ENCODE peak calls at places on chromosomes 13 and 19, in eight cellular contexts. I, B, R, J, E, H, Y and N are unnamed samples.
A peak's percentile ranks its signal among the peaks of the same experiment; 100 is the strongest.

GRCh38 chr19:53961523-53962345 is 1.0 kb upstream of the CACNG8 start:
- DNase-seq in I (no peak), B (no peak), R (peak; percentile 51), J (no peak), E (no peak), H (no peak), Y (no peak), N (peak; percentile 85)

GRCh38 chr13:36841411-36841810 is 22.4 kb downstream of the RFXAP start:
- DNase-seq in I (no peak), B (no peak), R (no peak), J (peak; percentile 17), E (no peak), H (no peak), Y (no peak), N (no peak)

GRCh38 chr19:2722541-2723344 is 1.6 kb upstream of the DIRAS1 start:
- DNase-seq in I (peak; percentile 59), B (no peak), R (peak; percentile 84), J (no peak), E (no peak), H (peak; percentile 85), Y (no peak), N (peak; percentile 77)

GRCh38 chr13:43180036-43180660 is 156.8 kb downstream of the DNAJC15 start:
- DNase-seq in I (no peak), B (no peak), R (no peak), J (no peak), E (no peak), H (no peak), Y (no peak), N (no peak)

GRCh38 chr13:101382086-101382485 is 34.2 kb downstream of the NALCN start:
- DNase-seq in I (no peak), B (no peak), R (peak; percentile 25), J (no peak), E (no peak), H (no peak), Y (no peak), N (no peak)

GRCh38 chr13:32164622-32165268 is 133.2 kb downstream of the FRY start:
- DNase-seq in I (peak; percentile 81), B (peak; percentile 5), R (peak; percentile 74), J (peak; percentile 95), E (peak; percentile 22), H (no peak), Y (no peak), N (peak; percentile 56)

GRCh38 chr19:49469828-49470614 is 4.0 kb upstream of the FLT3LG start:
- DNase-seq in I (no peak), B (peak; percentile 91), R (peak; percentile 30), J (peak; percentile 37), E (peak; percentile 85), H (no peak), Y (peak; percentile 55), N (no peak)

GRCh38 chr19:48351341-48351752 is 12.4 kb downstream of the TMEM143 start:
- DNase-seq in I (peak; percentile 58), B (peak; percentile 56), R (peak; percentile 62), J (peak; percentile 87), E (peak; percentile 81), H (peak; percentile 73), Y (peak; percentile 66), N (peak; percentile 65)

GRCh38 chr19:3617463-3617862 is 9.1 kb downstream of the CACTIN start:
- DNase-seq in I (no peak), B (no peak), R (no peak), J (no peak), E (no peak), H (no peak), Y (no peak), N (no peak)

GRCh38 chr13:111662451-111662850 is 342.0 kb downstream of the TEX29 start:
- DNase-seq in I (no peak), B (no peak), R (no peak), J (no peak), E (no peak), H (no peak), Y (no peak), N (no peak)

GRCh38 chr13:108597943-108598342 is 31.5 kb upstream of the MYO16 start:
- DNase-seq in I (no peak), B (no peak), R (no peak), J (no peak), E (no peak), H (no peak), Y (no peak), N (no peak)

GRCh38 chr13:30895773-30896172 is 10.3 kb upstream of the MEDAG start:
- DNase-seq in I (no peak), B (no peak), R (peak; percentile 86), J (peak; percentile 26), E (no peak), H (peak; percentile 66), Y (no peak), N (peak; percentile 57)

GRCh38 chr13:45295536-45295935 is 45.4 kb downstream of the TPT1 start:
- DNase-seq in I (no peak), B (no peak), R (no peak), J (no peak), E (no peak), H (no peak), Y (no peak), N (no peak)

GRCh38 chr19:35404879-35405622 is 34.2 kb downstream of the GPR42 start:
- DNase-seq in I (peak; percentile 27), B (peak; percentile 42), R (peak; percentile 91), J (no peak), E (peak; percentile 82), H (peak; percentile 34), Y (no peak), N (peak; percentile 33)

GRCh38 chr19:17775991-17776803 is 18.7 kb upstream of the B3GNT3 start:
- DNase-seq in I (no peak), B (peak; percentile 93), R (no peak), J (no peak), E (peak; percentile 93), H (no peak), Y (no peak), N (no peak)

GRCh38 chr13:112726018-112726767 is 36.4 kb downstream of the ATP11A start:
- DNase-seq in I (no peak), B (no peak), R (no peak), J (no peak), E (no peak), H (no peak), Y (no peak), N (no peak)

GRCh38 chr19:33612928-33613327 is 8.8 kb upstream of the CHST8 start:
- DNase-seq in I (no peak), B (no peak), R (no peak), J (no peak), E (no peak), H (no peak), Y (no peak), N (no peak)

GRCh38 chr19:48588670-48589399 is 17.7 kb upstream of the SPACA4 start:
- DNase-seq in I (peak; percentile 84), B (peak; percentile 78), R (peak; percentile 86), J (peak; percentile 92), E (peak; percentile 91), H (peak; percentile 95), Y (peak; percentile 78), N (peak; percentile 85)

GRCh38 chr19:4512070-4512469 is 6.2 kb downstream of the PLIN4 start:
- DNase-seq in I (no peak), B (no peak), R (no peak), J (no peak), E (no peak), H (no peak), Y (no peak), N (no peak)

GRCh38 chr13:88456155-88456554 is 785.0 kb downstream of the SLITRK5 start:
- DNase-seq in I (no peak), B (peak; percentile 23), R (no peak), J (no peak), E (no peak), H (no peak), Y (no peak), N (no peak)

GRCh38 chr19:8336072-8336569 is 6.9 kb downstream of the KANK3 start:
- DNase-seq in I (no peak), B (no peak), R (no peak), J (peak; percentile 38), E (no peak), H (no peak), Y (no peak), N (no peak)

GRCh38 chr13:44031555-44031954 is 151.9 kb downstream of the LACC1 start:
- DNase-seq in I (no peak), B (no peak), R (no peak), J (no peak), E (no peak), H (no peak), Y (no peak), N (no peak)

GRCh38 chr19:42095814-42096230 is 19.9 kb downstream of the ZNF574 start:
- DNase-seq in I (no peak), B (no peak), R (no peak), J (peak; percentile 89), E (no peak), H (no peak), Y (no peak), N (no peak)

GRCh38 chr13:73633817-73634449 is 500.3 kb downstream of the KLF12 start:
- DNase-seq in I (no peak), B (no peak), R (no peak), J (no peak), E (no peak), H (no peak), Y (no peak), N (no peak)

GRCh38 chr13:38821753-38822551 is 135.1 kb downstream of the FREM2 start:
- DNase-seq in I (no peak), B (no peak), R (no peak), J (no peak), E (no peak), H (no peak), Y (no peak), N (no peak)